ENCODE peak calls at places on chromosomes 7 and 10, in seven cellular contexts. D is lung microvascular endothelial cell; W is T-helper 1 cell; A is CD8-positive, alpha-beta memory T cell; K is GM13977; J is MM.1S; F is stimulated activated effector memory CD8-positive, alpha-beta T cell treated with anti-CD3 and anti-CD28 coated beads, Interleukin-12 subunit alpha, Interleukin-12 subunit beta, amount 100 ng/mL, for 72 hours. N is an unnamed sample.

GRCh38 chr10:475709-476457 is 213.6 kb downstream of the DIP2C start:
- DNase-seq in D (no peak), W (no peak), A (no peak), K (no peak), J (no peak), F (no peak), N (no peak)

GRCh38 chr7:141039366-141039765 is 24.6 kb upstream of the MRPS33 start:
- DNase-seq in D (no peak), W (no peak), A (no peak), K (no peak), J (no peak), F (no peak), N (no peak)

GRCh38 chr7:20076835-20077234 is 140.3 kb downstream of the MACC1 start:
- DNase-seq in D (no peak), W (no peak), A (no peak), K (no peak), J (no peak), F (no peak), N (no peak)

GRCh38 chr10:26478061-26478460 is 39.9 kb downstream of the APBB1IP start:
- DNase-seq in D (no peak), W (no peak), A (no peak), K (no peak), J (no peak), F (no peak), N (no peak)

GRCh38 chr7:80410081-80410480 is 101.8 kb downstream of the GNAT3 start:
- DNase-seq in D (no peak), W (no peak), A (no peak), K (no peak), J (no peak), F (no peak), N (no peak)

GRCh38 chr10:84333864-84334451 is 5.6 kb downstream of the CCSER2 start:
- DNase-seq in D (no peak), W (peak), A (peak), K (peak), J (peak), F (peak), N (peak)

GRCh38 chr7:112448891-112449290 is 1.4 kb upstream of the IFRD1 start:
- DNase-seq in D (no peak), W (no peak), A (no peak), K (no peak), J (no peak), F (no peak), N (no peak)

GRCh38 chr7:112994666-112995065 is 92.0 kb downstream of the GPR85 start:
- DNase-seq in D (no peak), W (no peak), A (no peak), K (no peak), J (no peak), F (no peak), N (no peak)

GRCh38 chr7:46256870-46257528 is 335.9 kb upstream of the IGFBP3 start:
- DNase-seq in D (no peak), W (no peak), A (no peak), K (no peak), J (no peak), F (no peak), N (no peak)